ENCODE peak calls at places on chromosomes 3 and 15, in eight cellular contexts. F, O, N, K, P, T, G and B are unnamed samples.

GRCh38 chr3:121111914-121112612 is 204.1 kb downstream of the STXBP5L start:
- DNase-seq in N (peak), O (no peak), T (no peak), K (no peak), F (no peak), P (no peak), G (no peak), B (no peak)

GRCh38 chr15:97960364-97961066 is at the start of gene ARRDC4:
- DNase-seq in O (peak), T (peak), N (peak), P (peak), K (peak), F (peak), G (peak), B (peak)

GRCh38 chr3:16510620-16511319 is 2.7 kb downstream of the RFTN1 start:
- DNase-seq in T (no peak), G (no peak), F (no peak), P (no peak), O (no peak), K (no peak), N (no peak), B (no peak)

GRCh38 chr3:162719684-162720341 is 1223.2 kb downstream of the OTOL1 start:
- DNase-seq in K (peak), N (no peak), P (peak), G (peak), T (no peak), O (no peak), F (no peak), B (peak)

GRCh38 chr15:73781038-73781925 is 28.1 kb upstream of the INSYN1 start:
- DNase-seq in G (peak), O (no peak), F (no peak), T (no peak), P (peak), K (no peak), N (no peak), B (no peak)

GRCh38 chr3:10224794-10225660 is 23.2 kb upstream of the TATDN2 start:
- DNase-seq in O (peak), G (peak), P (peak), N (peak), F (peak), K (peak), T (peak), B (no peak)

GRCh38 chr3:108780235-108780634 is 23.0 kb upstream of the RETNLB start:
- DNase-seq in K (no peak), N (no peak), F (no peak), T (no peak), O (no peak), P (no peak), G (no peak), B (no peak)

GRCh38 chr3:39531066-39531465 is 63.6 kb downstream of the MOBP start:
- DNase-seq in O (no peak), P (no peak), N (no peak), G (no peak), F (no peak), K (no peak), T (no peak), B (no peak)

GRCh38 chr15:95277266-95277665 is 1045.9 kb downstream of the MCTP2 start:
- DNase-seq in N (no peak), K (peak), T (no peak), G (peak), O (no peak), F (no peak), P (peak), B (peak)

GRCh38 chr3:128547368-128547987 is 54.5 kb upstream of the GATA2 start:
- DNase-seq in G (peak), O (no peak), T (no peak), N (no peak), F (no peak), P (peak), K (peak), B (no peak)

GRCh38 chr15:82709081-82709420 is 624 bp downstream of the AP3B2 start:
- DNase-seq in P (no peak), F (no peak), T (no peak), G (peak), K (no peak), N (no peak), O (no peak), B (no peak)

GRCh38 chr15:89888214-89888804 is 5.5 kb downstream of the AP3S2 start:
- DNase-seq in F (no peak), T (no peak), G (peak), K (peak), N (no peak), P (peak), O (no peak), B (peak)

GRCh38 chr3:140292684-140293083 is 357.7 kb downstream of the CLSTN2 start:
- DNase-seq in O (peak), P (peak), N (no peak), F (no peak), T (no peak), K (peak), G (peak), B (peak)

GRCh38 chr3:58333206-58334012 is 717 bp downstream of the PXK start:
- DNase-seq in P (no peak), G (peak), K (peak), N (peak), F (peak), T (peak), O (no peak), B (no peak)

GRCh38 chr3:58329922-58330413 is 2.7 kb upstream of the PXK start:
- DNase-seq in N (no peak), K (no peak), O (no peak), G (no peak), F (no peak), T (no peak), P (no peak), B (no peak)

GRCh38 chr3:58334013-58334321 is 1.3 kb downstream of the PXK start:
- DNase-seq in N (no peak), O (no peak), K (no peak), F (no peak), T (no peak), G (no peak), P (no peak), B (no peak)

GRCh38 chr3:58332575-58333179 is at the start of gene PXK:
- DNase-seq in O (peak), N (peak), T (peak), K (peak), F (peak), G (peak), P (peak), B (peak)

DNA sequence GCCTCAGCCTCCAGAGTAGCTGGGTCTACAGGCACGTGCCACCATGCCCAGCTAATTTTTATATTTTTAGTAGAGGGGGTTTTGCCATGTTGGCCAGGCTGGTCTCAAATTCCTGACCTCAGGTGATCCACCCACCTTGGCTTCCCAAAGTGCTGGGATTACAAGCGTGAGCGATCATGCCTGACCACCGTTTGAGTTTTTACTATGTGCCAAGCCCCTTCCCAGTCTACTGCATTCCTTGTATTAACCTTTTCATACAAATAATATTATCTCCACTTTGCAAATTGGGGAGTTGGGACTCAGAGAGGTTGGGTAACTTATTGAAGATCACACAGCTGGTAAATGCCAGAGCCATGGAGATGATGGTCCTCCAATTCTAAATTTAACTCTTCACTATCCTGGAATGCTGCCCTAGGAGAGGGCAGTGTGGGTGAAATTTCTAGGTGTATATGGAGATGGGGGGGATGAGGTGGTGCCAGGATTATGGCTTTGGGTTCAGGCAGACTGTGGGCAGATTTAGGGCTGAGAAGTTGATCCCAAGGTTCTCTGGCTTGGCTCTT is 1.0 kb upstream of the PXK start:
- DNase-seq in G (no peak), F (no peak), N (no peak), K (no peak), P (no peak), T (no peak), O (no peak), B (no peak)
- H3K4me3 ChIP-seq in G (no peak), F (peak), N (no peak), K (no peak), P (no peak), T (no peak), O (no peak), B (no peak)

GRCh38 chr15:99296386-99296785 is 45.1 kb downstream of the LRRC28 start:
- DNase-seq in K (no peak), O (no peak), N (no peak), G (no peak), T (no peak), P (no peak), F (no peak), B (no peak)
- H3K4me3 ChIP-seq in K (no peak), O (no peak), N (no peak), G (no peak), T (no peak), P (no peak), F (no peak), B (no peak)

GRCh38 chr3:45227131-45227819 is 1.2 kb upstream of the TMEM158 start:
- DNase-seq in P (no peak), N (no peak), T (no peak), O (no peak), F (no peak), G (no peak), K (no peak), B (no peak)

GRCh38 chr3:45225465-45226205 is 452 bp downstream of the TMEM158 start:
- DNase-seq in T (no peak), G (peak), P (no peak), O (no peak), K (no peak), F (no peak), N (peak), B (no peak)

GRCh38 chr3:45226206-45226915 is at the start of gene TMEM158:
- DNase-seq in F (peak), N (peak), P (peak), K (peak), T (peak), G (peak), O (peak), B (peak)

GRCh38 chr3:45223889-45224730 is 2.0 kb downstream of the TMEM158 start:
- DNase-seq in F (no peak), P (no peak), G (peak), O (no peak), T (no peak), K (peak), N (no peak), B (no peak)

DNA sequence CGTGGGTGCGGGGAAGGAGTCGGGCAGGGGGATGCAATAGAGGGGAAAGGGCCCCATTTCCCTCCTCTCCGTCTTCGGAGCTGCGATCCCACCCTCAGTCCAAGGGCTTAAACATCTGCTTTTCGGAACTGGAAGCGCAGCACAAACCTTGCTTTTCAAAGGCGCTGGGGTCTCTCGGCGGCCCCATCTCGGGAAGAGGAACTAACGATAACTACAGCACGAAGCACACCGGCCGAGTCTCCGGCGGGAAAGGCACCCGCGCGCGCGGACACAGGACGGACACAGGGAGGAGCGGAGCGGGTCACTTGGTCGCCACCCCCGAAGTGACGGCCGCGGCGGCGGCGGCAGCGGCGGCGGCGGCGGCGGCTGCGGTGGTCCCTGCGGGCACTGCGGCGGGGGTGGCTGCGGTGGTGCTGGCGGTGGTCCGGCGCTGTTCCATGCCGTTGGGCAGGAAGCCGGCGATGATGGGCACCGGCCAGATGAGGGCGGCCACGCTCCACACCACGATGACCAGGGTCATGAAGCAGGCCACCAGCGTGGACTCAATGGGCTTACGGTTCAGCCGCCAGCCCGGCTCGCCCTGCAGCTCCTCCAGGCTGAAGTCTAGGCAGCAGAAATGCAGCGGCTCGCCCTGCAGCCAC is 1.1 kb downstream of the TMEM158 start:
- DNase-seq in P (peak), T (no peak), F (peak), N (peak), K (peak), G (peak), O (peak), B (peak)
- H3K4me3 ChIP-seq in P (peak), T (no peak), F (peak), N (peak), K (peak), G (peak), O (peak), B (peak)

GRCh38 chr3:14810795-14811661 is 7.7 kb upstream of the FGD5 start:
- DNase-seq in F (no peak), T (no peak), N (no peak), K (no peak), P (no peak), O (no peak), G (no peak), B (no peak)

GRCh38 chr3:14810070-14810732 is 8.6 kb upstream of the FGD5 start:
- DNase-seq in T (no peak), F (no peak), G (no peak), P (no peak), O (no peak), N (no peak), K (no peak), B (no peak)

GRCh38 chr3:14812196-14812785 is 6.5 kb upstream of the FGD5 start:
- DNase-seq in K (no peak), G (no peak), T (no peak), F (no peak), P (no peak), O (no peak), N (no peak), B (no peak)

GRCh38 chr3:14814473-14814872 is 4.3 kb upstream of the FGD5 start:
- DNase-seq in K (no peak), T (no peak), P (no peak), N (no peak), G (no peak), O (no peak), F (no peak), B (no peak)

GRCh38 chr3:14811733-14812132 is 7.0 kb upstream of the FGD5 start:
- DNase-seq in O (no peak), F (no peak), P (no peak), T (no peak), N (no peak), G (no peak), K (no peak), B (no peak)
- H3K4me3 ChIP-seq in O (peak), F (peak), P (no peak), T (no peak), N (no peak), G (no peak), K (no peak), B (no peak)